ENCODE peak calls at places on chromosome 17, in five cellular contexts. Z is CD4-positive, alpha-beta T cell; K is esophagus squamous epithelium; Y is ascending aorta; V is thoracic aorta. C is an unnamed sample.

GRCh38 chr17:51455931-51456330 is 195.6 kb downstream of the UTP18 start:
- DNase-seq in Z (no peak), K (no peak), Y (no peak), V (no peak), C (no peak)

GRCh38 chr17:28071891-28072606 is 29.6 kb downstream of the NLK start:
- DNase-seq in Z (no peak), K (no peak), Y (no peak), V (no peak), C (no peak)

GRCh38 chr17:18960241-18960665 is 8.3 kb downstream of the SLC5A10 start:
- DNase-seq in Z (no peak), K (no peak), Y (no peak), V (no peak), C (no peak)

GRCh38 chr17:70552230-70552981 is 383.1 kb downstream of the KCNJ2 start:
- DNase-seq in Z (no peak), K (no peak), Y (no peak), V (no peak), C (no peak)

GRCh38 chr17:17814162-17815061 is 22.4 kb downstream of the SREBF1 start:
- DNase-seq in Z (no peak), K (no peak), Y (no peak), V (no peak), C (no peak)

GRCh38 chr17:38590988-38591758 is 14.6 kb downstream of the SRCIN1 start:
- DNase-seq in Z (no peak), K (no peak), Y (no peak), V (no peak), C (no peak)

GRCh38 chr17:30517786-30518185 is 40.6 kb downstream of the GOSR1 start:
- DNase-seq in Z (no peak), K (no peak), Y (no peak), V (no peak), C (no peak)

GRCh38 chr17:82648761-82649474 is 674 bp upstream of the WDR45B start:
- DNase-seq in Z (no peak), K (peak; percentile 38), Y (peak; percentile 82), V (no peak), C (no peak)

GRCh38 chr17:957856-958421 is 21.6 kb downstream of the NXN start:
- DNase-seq in Z (no peak), K (no peak), Y (no peak), V (no peak), C (no peak)

GRCh38 chr17:2798679-2799078 is 2.4 kb downstream of the RAP1GAP2 start:
- DNase-seq in Z (no peak), K (no peak), Y (no peak), V (no peak), C (no peak)

GRCh38 chr17:3754458-3755334 is 31.0 kb downstream of the HASPIN start:
- DNase-seq in Z (peak; percentile 80), K (no peak), Y (no peak), V (no peak), C (no peak)

GRCh38 chr17:5780476-5780875 is 196.2 kb upstream of the NLRP1 start:
- DNase-seq in Z (no peak), K (no peak), Y (no peak), V (no peak), C (peak; percentile 54)

GRCh38 chr17:77287432-77288068 is 146.8 kb downstream of the SEC14L1 start:
- DNase-seq in Z (no peak), K (no peak), Y (no peak), V (no peak), C (no peak)

GRCh38 chr17:58728831-58729230 is 26.8 kb upstream of the PPM1E start:
- DNase-seq in Z (no peak), K (no peak), Y (no peak), V (no peak), C (no peak)

GRCh38 chr17:69198238-69198637 is 30.4 kb downstream of the ABCA10 start:
- DNase-seq in Z (no peak), K (no peak), Y (no peak), V (no peak), C (no peak)

GRCh38 chr17:57111386-57111785 is 26.3 kb downstream of the AKAP1 start:
- DNase-seq in Z (no peak), K (no peak), Y (no peak), V (no peak), C (no peak)

GRCh38 chr17:55731586-55732250 is 9.1 kb upstream of the TMEM100 start:
- DNase-seq in Z (no peak), K (no peak), Y (peak; percentile 72), V (no peak), C (no peak)

GRCh38 chr17:13405807-13406206 is 195.9 kb downstream of the HS3ST3A1 start:
- DNase-seq in Z (no peak), K (no peak), Y (no peak), V (no peak), C (no peak)

GRCh38 chr17:29195465-29196081 is 15.4 kb upstream of the MYO18A start:
- DNase-seq in Z (no peak), K (no peak), Y (peak; percentile 69), V (no peak), C (no peak)

GRCh38 chr17:60548990-60549389 is 22.9 kb upstream of the APPBP2 start:
- DNase-seq in Z (no peak), K (no peak), Y (no peak), V (no peak), C (no peak)

GRCh38 chr17:2776589-2777241 is 19.5 kb upstream of the RAP1GAP2 start:
- DNase-seq in Z (no peak), K (no peak), Y (no peak), V (no peak), C (no peak)

GRCh38 chr17:61401280-61402072 is 1.8 kb downstream of the TBX2 start:
- DNase-seq in Z (no peak), K (no peak), Y (no peak), V (no peak), C (no peak)

GRCh38 chr17:41649923-41650519 is 25.6 kb upstream of the KRT17 start:
- DNase-seq in Z (no peak), K (no peak), Y (no peak), V (no peak), C (no peak)

GRCh38 chr17:59402760-59403159 is 71.3 kb downstream of the YPEL2 start:
- DNase-seq in Z (no peak), K (no peak), Y (no peak), V (no peak), C (no peak)

GRCh38 chr17:42284020-42284369 is 4.3 kb upstream of the STAT5A start:
- DNase-seq in Z (no peak), K (no peak), Y (no peak), V (no peak), C (no peak)

GRCh38 chr17:64128787-64129514 is 993 bp downstream of the ERN1 start:
- DNase-seq in Z (no peak), K (no peak), Y (no peak), V (no peak), C (no peak)

GRCh38 chr17:39605492-39606433 is 2.0 kb downstream of the NEUROD2 start:
- DNase-seq in Z (no peak), K (no peak), Y (no peak), V (no peak), C (no peak)

GRCh38 chr17:82177761-82178498 is 34.7 kb downstream of the CCDC57 start:
- DNase-seq in Z (no peak), K (no peak), Y (no peak), V (no peak), C (no peak)

GRCh38 chr17:17551361-17551760 is 40.1 kb downstream of the PEMT start:
- DNase-seq in Z (no peak), K (no peak), Y (no peak), V (no peak), C (no peak)

GRCh38 chr17:30905742-30906100 is 317 bp downstream of the TEFM start:
- DNase-seq in Z (no peak), K (no peak), Y (no peak), V (no peak), C (no peak)

GRCh38 chr17:27810902-27811557 is 10.7 kb upstream of the NOS2 start:
- DNase-seq in Z (no peak), K (no peak), Y (no peak), V (no peak), C (no peak)

GRCh38 chr17:15264542-15264941 is 584 bp downstream of the PMP22 start:
- DNase-seq in Z (no peak), K (no peak), Y (no peak), V (no peak), C (no peak)

GRCh38 chr17:44144966-44145739 is 3.4 kb downstream of the HROB start:
- DNase-seq in Z (no peak), K (no peak), Y (no peak), V (no peak), C (no peak)
- H3K27ac ChIP-seq in Z (no peak overlapping the region), K (peak overlapping the region; percentile 21), Y (no peak overlapping the region), V (no peak overlapping the region), C (no peak overlapping the region)

GRCh38 chr17:10803350-10803749 is 549 bp downstream of the TMEM238L start:
- DNase-seq in Z (no peak), K (no peak), Y (no peak), V (no peak), C (no peak)
- H3K27ac ChIP-seq in Z (no peak overlapping the region), K (no peak overlapping the region), Y (no peak overlapping the region), V (no peak overlapping the region), C (no peak overlapping the region)

DNA sequence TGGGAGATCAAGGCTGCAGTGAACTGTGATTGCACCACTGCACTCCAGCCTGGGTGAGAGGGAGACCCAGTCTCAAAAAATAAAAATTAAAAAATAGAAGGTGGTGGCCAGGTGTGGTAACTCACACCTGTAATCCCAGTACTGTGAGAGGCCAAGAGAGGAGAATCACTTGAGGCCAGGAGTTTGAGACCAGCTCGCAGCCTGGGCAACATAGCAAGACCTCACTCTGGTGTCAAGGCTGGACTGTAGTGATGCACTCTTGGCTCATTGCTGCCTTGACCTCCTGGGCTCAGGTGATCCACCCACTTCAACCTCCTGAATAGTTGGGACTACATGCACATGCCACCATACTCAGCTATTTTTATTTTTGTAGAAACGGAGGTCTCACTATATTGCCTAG is 13.3 kb downstream of the RFFL start:
- DNase-seq in Z (no peak), K (no peak), Y (no peak), V (no peak), C (no peak)
- H3K27ac ChIP-seq in Z (peak overlapping the region; percentile 85), K (no peak overlapping the region), Y (no peak overlapping the region), V (no peak overlapping the region), C (no peak overlapping the region)

DNA sequence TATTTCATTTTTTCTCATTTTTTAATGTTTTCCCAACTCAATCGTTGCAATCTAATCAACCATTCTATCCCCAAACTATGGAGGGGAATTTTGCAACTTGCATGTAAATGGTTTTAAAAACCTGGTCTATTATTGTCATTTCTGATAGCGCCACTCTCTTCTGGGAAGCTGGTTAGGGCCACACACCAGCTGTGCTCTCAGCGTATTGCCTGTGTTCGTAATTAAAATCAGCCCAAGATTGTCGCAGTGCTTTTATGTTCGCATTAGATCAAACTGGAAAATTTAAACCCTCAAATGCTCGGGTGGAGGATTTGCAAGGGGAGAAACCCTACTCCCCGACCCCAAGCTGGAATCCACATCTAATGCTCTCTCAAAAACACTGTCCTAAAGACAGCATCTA is 123.5 kb upstream of the CACNG5 start:
- DNase-seq in Z (no peak), K (no peak), Y (no peak), V (no peak), C (no peak)
- H3K27ac ChIP-seq in Z (no peak overlapping the region), K (no peak overlapping the region), Y (no peak overlapping the region), V (no peak overlapping the region), C (peak overlapping the region; percentile 14)

GRCh38 chr17:75183999-75184884 is 1.5 kb upstream of the SUMO2 start:
- DNase-seq in Z (no peak), K (no peak), Y (no peak), V (no peak), C (no peak)
- H3K27ac ChIP-seq in Z (no peak overlapping the region), K (no peak overlapping the region), Y (peak overlapping the region; percentile 100), V (no peak overlapping the region), C (no peak overlapping the region)